ENCODE peak calls at places on chromosomes 2 and 18, in seven cellular contexts. J is IMR-90, K is K562, I is suprapubic skin, D is Peyer's patch, T is endothelial cell of umbilical vein, W is transverse colon. H is an unnamed sample.

GRCh38 chr2:216789088-216789487 is 70.8 kb downstream of the TNP1 start:
- DNase-seq in J (no peak), K (no peak), I (no peak), D (no peak), T (no peak), W (no peak), H (no peak)

GRCh38 chr2:9375857-9376428 is 47.4 kb downstream of the ITGB1BP1 start:
- DNase-seq in J (no peak), K (no peak), I (no peak), D (no peak), T (no peak), W (no peak), H (no peak)

GRCh38 chr2:228016402-228016801 is 145.0 kb downstream of the DAW1 start:
- DNase-seq in J (no peak), K (no peak), I (no peak), D (no peak), T (no peak), W (no peak), H (no peak)

GRCh38 chr2:21072477-21073242 is 28.8 kb upstream of the APOB start:
- DNase-seq in J (no peak), K (no peak), I (no peak), D (no peak), T (no peak), W (no peak), H (no peak)

GRCh38 chr18:69838620-69839411 is 108.9 kb downstream of the CD226 start:
- DNase-seq in J (no peak), K (peak), I (no peak), D (no peak), T (no peak), W (no peak), H (peak)

GRCh38 chr2:156891609-156892008 is 365.9 kb upstream of the GALNT5 start:
- DNase-seq in J (no peak), K (no peak), I (no peak), D (no peak), T (no peak), W (no peak), H (no peak)

GRCh38 chr2:229342376-229342775 is 71.3 kb upstream of the PID1 start:
- DNase-seq in J (no peak), K (peak), I (no peak), D (no peak), T (no peak), W (peak), H (peak)

GRCh38 chr2:88857951-88858406 is 166.5 kb downstream of the RPIA start:
- DNase-seq in J (peak), K (no peak), I (no peak), D (peak), T (peak), W (peak), H (no peak)

GRCh38 chr2:128303095-128303791 is 15.4 kb downstream of the HS6ST1 start:
- DNase-seq in J (no peak), K (no peak), I (no peak), D (no peak), T (no peak), W (no peak), H (no peak)

GRCh38 chr2:128304330-128304714 is 14.3 kb downstream of the HS6ST1 start:
- DNase-seq in J (no peak), K (no peak), I (no peak), D (no peak), T (no peak), W (no peak), H (no peak)

GRCh38 chr2:128304715-128305554 is 13.7 kb downstream of the HS6ST1 start:
- DNase-seq in J (peak), K (peak), I (peak), D (peak), T (peak), W (peak), H (peak)

GRCh38 chr2:128302744-128303067 is 16.0 kb downstream of the HS6ST1 start:
- DNase-seq in J (no peak), K (no peak), I (no peak), D (no peak), T (no peak), W (no peak), H (no peak)

GRCh38 chr2:128303911-128304310 is 14.8 kb downstream of the HS6ST1 start:
- DNase-seq in J (no peak), K (no peak), I (no peak), D (no peak), T (no peak), W (no peak), H (no peak)
- TF ChIP-seq POLR2A in J (no peak), K (no peak), I (no peak), D (no peak), T (no peak), W (no peak), H (no peak)

DNA sequence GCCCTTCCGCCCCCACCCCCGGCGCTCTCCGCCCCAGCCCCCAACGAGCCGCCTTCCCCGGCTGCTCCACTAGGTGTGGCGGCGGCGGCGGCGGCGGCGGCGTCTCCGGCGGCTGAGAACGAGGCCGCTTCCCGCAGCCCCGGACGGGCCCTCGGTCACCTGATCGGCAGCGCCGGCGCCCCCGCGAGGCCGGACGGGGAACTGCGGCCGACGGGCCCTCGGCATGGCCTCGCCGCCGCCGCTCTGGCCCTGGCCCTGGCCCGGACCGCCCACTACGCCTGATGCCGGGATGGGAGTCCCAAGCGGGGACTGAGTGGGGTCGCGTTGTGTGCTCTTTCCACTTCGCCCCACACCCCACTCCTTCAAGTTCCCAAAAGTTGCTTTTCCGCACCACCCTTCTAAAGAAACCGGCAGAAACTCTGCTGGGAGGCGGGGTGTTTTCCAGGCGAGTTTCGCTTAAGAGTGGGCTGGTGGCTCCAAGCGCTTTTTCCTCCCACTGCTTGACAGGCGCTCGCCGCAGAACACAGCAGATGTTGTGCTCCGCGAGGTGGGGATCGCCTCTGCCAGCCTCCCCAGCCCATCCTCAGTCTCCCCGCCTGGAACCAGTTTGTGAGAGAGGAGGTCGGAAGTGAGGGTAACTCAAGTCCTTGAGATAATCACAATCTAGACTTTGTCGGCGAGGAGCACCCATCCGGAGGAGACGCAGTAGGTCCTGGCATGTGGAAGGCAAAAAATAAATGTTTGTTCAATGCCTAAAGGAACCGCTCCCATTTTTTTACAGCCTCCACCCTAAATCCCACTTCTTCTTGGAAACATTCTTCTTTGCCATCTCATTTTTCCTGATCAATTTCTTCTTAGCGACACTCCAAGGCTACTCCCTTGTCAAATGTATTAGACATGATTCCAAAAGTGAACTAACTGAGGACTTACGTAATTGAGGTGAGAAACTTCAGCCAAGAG is at the start of gene NCKAP1:
- DNase-seq in J (peak), K (peak), I (peak), D (peak), T (peak), W (peak), H (peak)
- TF ChIP-seq POLR2A in J (no peak), K (peak), I (no peak), D (no peak), T (no peak), W (peak), H (no peak)

GRCh38 chr2:74653985-74654882 is at the start of gene SEMA4F:
- DNase-seq in J (peak), K (peak), I (peak), D (peak), T (peak), W (peak), H (peak)
- TF ChIP-seq POLR2A in J (no peak), K (peak), I (no peak), D (no peak), T (no peak), W (peak), H (peak)

GRCh38 chr2:95377724-95378123 is 24.8 kb upstream of the FAHD2A start:
- DNase-seq in J (no peak), K (no peak), I (no peak), D (no peak), T (no peak), W (no peak), H (peak)
- TF ChIP-seq POLR2A in J (no peak), K (no peak), I (no peak), D (no peak), T (no peak), W (no peak), H (no peak)

GRCh38 chr2:201118121-201118956 is 2.4 kb downstream of the CFLAR start:
- DNase-seq in J (peak), K (peak), I (peak), D (peak), T (peak), W (peak), H (peak)
- TF ChIP-seq POLR2A in J (no peak), K (peak), I (no peak), D (no peak), T (peak), W (peak), H (no peak)

GRCh38 chr2:27380626-27381556 is at the start of gene ZNF513:
- DNase-seq in J (peak), K (peak), I (peak), D (peak), T (peak), W (peak), H (peak)
- TF ChIP-seq POLR2A in J (peak), K (peak), I (peak), D (peak), T (no peak), W (peak), H (peak)

DNA sequence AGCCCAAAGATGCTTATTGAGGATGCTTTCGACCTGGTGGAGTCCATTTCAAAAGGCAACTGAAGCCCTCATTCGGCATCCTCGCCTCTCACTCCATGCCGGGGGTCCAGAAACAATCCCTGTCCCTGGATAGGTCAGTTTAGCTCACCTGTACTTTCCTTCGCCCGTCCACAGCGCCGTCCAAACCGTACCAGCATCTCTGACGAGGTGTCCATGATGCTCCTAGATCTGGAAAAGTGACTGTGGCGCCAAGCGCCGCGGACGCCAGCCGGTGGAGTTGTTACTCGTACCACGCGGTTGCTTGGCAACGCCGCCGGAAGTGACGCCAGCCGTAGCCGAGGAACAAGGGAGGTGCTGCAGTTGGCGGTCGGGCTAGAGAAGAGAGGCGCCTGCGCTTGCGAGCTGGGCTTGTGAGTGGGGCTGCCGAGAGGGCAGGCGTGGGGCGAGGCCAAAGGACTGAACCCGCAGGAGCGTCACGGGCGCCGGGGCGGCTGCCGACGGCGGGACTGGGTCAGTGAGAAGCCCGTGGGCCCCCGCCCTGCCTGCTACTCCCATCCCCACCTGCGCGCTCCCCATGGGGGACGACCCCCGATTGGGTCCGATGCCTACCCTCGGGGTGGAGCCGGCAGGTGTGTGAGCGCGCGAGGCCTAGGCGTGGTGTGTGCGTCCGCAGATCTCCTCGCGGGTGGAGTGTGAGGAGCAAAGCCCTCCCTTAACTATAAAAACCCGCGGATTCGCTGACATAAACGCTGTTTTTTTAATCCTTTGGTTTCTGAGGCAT is at the start of the genes CFAP210 and PHOSPHO2:
- DNase-seq in J (peak), K (peak), I (peak), D (peak), T (peak), W (peak), H (peak)
- TF ChIP-seq POLR2A in J (peak), K (peak), I (peak), D (peak), T (peak), W (peak), H (no peak)

DNA sequence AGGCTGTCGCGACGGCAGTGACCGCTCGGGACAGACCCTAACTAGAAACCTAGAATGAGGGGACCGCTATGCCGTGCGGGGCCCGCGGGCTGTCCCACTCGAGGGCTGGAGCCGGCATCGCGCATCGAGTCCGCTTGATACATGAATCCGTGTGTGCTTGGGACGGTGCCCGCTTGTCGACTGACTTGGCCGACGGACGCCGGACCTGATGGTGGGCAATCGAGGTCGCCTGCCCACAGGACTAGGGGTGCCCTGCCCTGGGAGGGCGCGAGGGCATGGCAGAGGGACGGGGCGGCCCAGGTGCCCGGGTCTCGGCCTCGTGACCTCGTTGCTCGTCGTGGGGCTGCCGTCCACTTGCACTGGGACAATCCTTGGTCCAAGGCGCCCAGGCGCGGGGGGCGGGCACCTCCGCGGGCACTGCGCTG is 688 bp upstream of the PTMA start:
- DNase-seq in J (no peak), K (no peak), I (peak), D (no peak), T (peak), W (no peak), H (no peak)
- TF ChIP-seq POLR2A in J (no peak), K (no peak), I (peak), D (peak), T (no peak), W (peak), H (peak)

GRCh38 chr2:188291617-188292445 is at the start of gene GULP1:
- DNase-seq in J (peak), K (peak), I (peak), D (peak), T (peak), W (peak), H (peak)

GRCh38 chr2:188294547-188294946 is 2.9 kb downstream of the GULP1 start:
- DNase-seq in J (peak), K (no peak), I (no peak), D (no peak), T (peak), W (no peak), H (no peak)

GRCh38 chr2:188291142-188291616 is 495 bp upstream of the GULP1 start:
- DNase-seq in J (peak), K (no peak), I (no peak), D (peak), T (peak), W (peak), H (no peak)

GRCh38 chr2:188293601-188294482 is 2.2 kb downstream of the GULP1 start:
- DNase-seq in J (peak), K (peak), I (peak), D (peak), T (peak), W (peak), H (peak)

GRCh38 chr2:188292446-188293239 is 969 bp downstream of the GULP1 start:
- DNase-seq in J (peak), K (peak), I (peak), D (peak), T (peak), W (peak), H (peak)
- TF ChIP-seq POLR2A in J (no peak), K (peak), I (no peak), D (peak), T (peak), W (peak), H (no peak)